ENCODE peak calls at places on chromosomes 5 and 9, in seven cellular contexts. N, E, P, Z, J, V and L are unnamed samples.

GRCh38 chr9:9920425-9920824 is 692.4 kb downstream of the PTPRD start:
- DNase-seq in V (no peak), J (no peak), P (no peak), E (no peak), Z (no peak), N (no peak), L (no peak)

GRCh38 chr9:129221979-129222635 is 44.0 kb upstream of the IER5L start:
- DNase-seq in J (no peak), N (no peak), V (no peak), Z (no peak), E (peak), P (no peak), L (no peak)

GRCh38 chr9:129617167-129617566 is 3.7 kb downstream of the C9orf50 start:
- DNase-seq in Z (no peak), J (no peak), V (no peak), N (peak), P (peak), E (no peak), L (no peak)

GRCh38 chr9:35954942-35955546 is 2.9 kb downstream of the OR2S2 start:
- DNase-seq in E (no peak), P (peak), J (peak), Z (peak), V (peak), N (peak), L (peak)

GRCh38 chr5:58048954-58049353 is 410.9 kb downstream of the PLK2 start:
- DNase-seq in E (no peak), N (no peak), P (no peak), V (no peak), Z (no peak), J (no peak), L (no peak)

GRCh38 chr5:32170303-32171170 is 3.6 kb downstream of the GOLPH3 start:
- DNase-seq in V (no peak), N (no peak), Z (no peak), J (no peak), E (no peak), P (no peak), L (no peak)

GRCh38 chr5:36928947-36929346 is 52.4 kb downstream of the NIPBL start:
- DNase-seq in Z (no peak), P (no peak), E (no peak), N (peak), J (no peak), V (no peak), L (no peak)

GRCh38 chr9:135419106-135419505 is 60.5 kb upstream of the PPP1R26 start:
- DNase-seq in V (no peak), Z (no peak), E (no peak), N (no peak), P (no peak), J (no peak), L (no peak)

GRCh38 chr5:170737591-170737990 is 45.9 kb upstream of the GABRP start:
- DNase-seq in E (no peak), J (no peak), N (no peak), P (no peak), V (no peak), Z (no peak), L (no peak)

GRCh38 chr9:127066775-127067111 is 55.7 kb downstream of the ANGPTL2 start:
- DNase-seq in Z (no peak), N (no peak), E (no peak), V (peak), P (no peak), J (no peak), L (no peak)

GRCh38 chr5:83470920-83471404 is 582 bp upstream of the VCAN start:
- DNase-seq in N (no peak), E (no peak), Z (no peak), V (no peak), J (no peak), P (peak), L (no peak)